ENCODE peak calls at places on chromosomes 5 and 9, in six cellular contexts. P is cardiac muscle cell, K is neural progenitor cell, Z is K562, J is aorta, A is sigmoid colon. F is an unnamed sample. For H3K27me3 and H3K36me3, the result is how much of the 10 kb centered on the place peaks cover.

GRCh38 chr5:126377444-126377843 is 45.8 kb upstream of the GRAMD2B start:
- DNase-seq in Z (no peak), J (no peak), A (no peak), K (no peak), P (peak), F (no peak)

GRCh38 chr9:95477441-95477840 is 39.3 kb downstream of the PTCH1 start:
- DNase-seq in K (peak), J (no peak), A (no peak), Z (no peak), P (no peak), F (no peak)

GRCh38 chr9:94872921-94873511 is 146.5 kb downstream of the AOPEP start:
- DNase-seq in K (no peak), A (no peak), J (no peak), P (peak), Z (no peak), F (no peak)

GRCh38 chr5:32274548-32275420 is 38.0 kb downstream of the MTMR12 start:
- DNase-seq in K (no peak), J (no peak), Z (no peak), A (no peak), P (peak), F (no peak)

GRCh38 chr5:167777746-167778145 is 513.7 kb upstream of the WWC1 start:
- DNase-seq in J (no peak), Z (no peak), P (peak), K (no peak), A (no peak), F (no peak)

GRCh38 chr5:74648835-74649286 is 8.3 kb upstream of the ENC1 start:
- DNase-seq in K (peak), Z (peak), P (peak), J (no peak), A (no peak), F (no peak)

GRCh38 chr5:115895821-115896220 is 54.1 kb downstream of the AP3S1 start:
- DNase-seq in P (no peak), K (no peak), A (no peak), J (no peak), Z (no peak), F (no peak)

GRCh38 chr9:133861103-133861502 is 123.0 kb upstream of the SARDH start:
- DNase-seq in P (no peak), Z (no peak), K (no peak), A (no peak), J (no peak), F (peak)

GRCh38 chr5:107104040-107104773 is 566.5 kb downstream of the EFNA5 start:
- DNase-seq in J (no peak), P (no peak), K (peak), Z (no peak), A (no peak), F (peak)

GRCh38 chr5:54580997-54581741 is 63.6 kb downstream of the SNX18 start:
- DNase-seq in Z (no peak), K (no peak), P (peak), J (peak), A (no peak), F (no peak)

GRCh38 chr9:36318212-36318802 is 60.1 kb upstream of the GNE start:
- DNase-seq in K (no peak), Z (no peak), J (no peak), A (no peak), P (no peak), F (no peak)

GRCh38 chr9:29637448-29638196 is 2064.3 kb upstream of the C9orf72 start:
- DNase-seq in J (no peak), A (no peak), Z (no peak), P (no peak), K (no peak), F (no peak)

GRCh38 chr5:7208911-7209310 is 187.0 kb upstream of the ADCY2 start:
- DNase-seq in P (no peak), A (no peak), J (no peak), K (no peak), Z (no peak), F (no peak)

GRCh38 chr9:128902351-128903078 is 18.3 kb upstream of the PHYHD1 start:
- DNase-seq in J (peak), Z (no peak), P (no peak), A (no peak), K (no peak), F (no peak)

GRCh38 chr9:132644251-132644650 is 25.5 kb downstream of the DDX31 start:
- DNase-seq in J (no peak), P (no peak), K (peak), Z (peak), A (no peak), F (peak)

GRCh38 chr5:166909926-166910325 is 1381.5 kb upstream of the WWC1 start:
- DNase-seq in K (no peak), Z (no peak), J (no peak), A (no peak), P (no peak), F (no peak)

GRCh38 chr9:112112519-112112918 is 62.6 kb downstream of the SUSD1 start:
- DNase-seq in J (no peak), Z (no peak), A (no peak), K (no peak), P (peak), F (no peak)

GRCh38 chr5:14339467-14339866 is 196.3 kb downstream of the TRIO start:
- DNase-seq in Z (no peak), K (no peak), J (no peak), A (no peak), P (no peak), F (no peak)

GRCh38 chr5:171692936-171693335 is 92.7 kb upstream of the SMIM23 start:
- DNase-seq in P (no peak), A (no peak), J (no peak), K (no peak), Z (no peak), F (no peak)

GRCh38 chr9:137453643-137454081 is 5.5 kb downstream of the NSMF start:
- DNase-seq in J (peak), A (peak), Z (peak), P (peak), K (peak), F (peak)

GRCh38 chr5:53378590-53379247 is 101.7 kb upstream of the FST start:
- DNase-seq in P (peak), A (no peak), Z (no peak), J (no peak), K (no peak), F (no peak)

GRCh38 chr5:132463808-132464154 is 26.8 kb downstream of the IRF1 start:
- DNase-seq in A (no peak), P (no peak), J (no peak), K (no peak), Z (no peak), F (no peak)

GRCh38 chr5:2680979-2681378 is 70.5 kb downstream of the IRX2 start:
- DNase-seq in Z (no peak), P (no peak), J (no peak), A (no peak), K (no peak), F (no peak)

GRCh38 chr9:109975574-109976327 is 195.8 kb downstream of the PALM2AKAP2 start:
- DNase-seq in A (no peak), J (peak), K (no peak), Z (no peak), P (no peak), F (no peak)

GRCh38 chr5:177528631-177529030 is 11.9 kb upstream of the DDX41 start:
- DNase-seq in K (no peak), Z (no peak), J (no peak), A (peak), P (no peak), F (no peak)

GRCh38 chr5:93572773-93573626 is 8.0 kb downstream of the NR2F1-AS1 start:
- DNase-seq in J (no peak), P (peak), Z (no peak), K (peak), A (no peak), F (peak)
- H3K27me3 ChIP-seq in J (under half), P (half or more), Z (under half), K (half or more), A (under half), F (under half)

GRCh38 chr9:93682155-93682968 is 106.0 kb downstream of the PHF2 start:
- DNase-seq in J (peak), P (peak), Z (peak), K (peak), A (peak), F (peak)
- H3K36me3 ChIP-seq in J (under half), P (under half), Z (under half), K (under half), A (under half), F (under half)

GRCh38 chr9:130138791-130139190 is 33.4 kb upstream of the NCS1 start:
- DNase-seq in K (no peak), J (peak), A (peak), P (peak), Z (peak), F (peak)
- H3K27ac ChIP-seq in K (no peak), J (no peak), A (peak), P (peak), Z (peak), F (no peak)

GRCh38 chr5:181152406-181152805 is 5.0 kb downstream of the OR2V2 start:
- DNase-seq in J (no peak), K (no peak), Z (no peak), A (no peak), P (no peak), F (no peak)
- H3K27me3 ChIP-seq in J (under half), K (under half), Z (under half), A (under half), P (under half), F (under half)

F was measured in WERI-Rb-1.